ENCODE peak calls at places on chromosome X, in four cellular contexts. J, F, E and N are unnamed samples.

GRCh38 chrX:12237131-12237530 is 98.9 kb downstream of the FRMPD4 start:
- DNase-seq in J (no peak), F (no peak), E (no peak), N (no peak)

GRCh38 chrX:110462957-110463356 is 104.3 kb downstream of the RTL9 start:
- DNase-seq in J (no peak), F (no peak), E (no peak), N (no peak)

GRCh38 chrX:119236599-119237525 is 777 bp downstream of the PGRMC1 start:
- DNase-seq in J (peak), F (peak), E (peak), N (no peak)

GRCh38 chrX:52577464-52578173 is 60.8 kb upstream of the XAGE1B start:
- DNase-seq in J (no peak), F (no peak), E (no peak), N (no peak)

GRCh38 chrX:24026403-24026801 is 584 bp downstream of the KLHL15 start:
- DNase-seq in J (no peak), F (no peak), E (no peak), N (no peak)

GRCh38 chrX:2351321-2351720 is 149.5 kb downstream of the DHRSX start:
- DNase-seq in J (no peak), F (no peak), E (no peak), N (no peak)

GRCh38 chrX:24982306-24982965 is 33.3 kb downstream of the ARX start:
- DNase-seq in J (no peak), F (no peak), E (no peak), N (no peak)

GRCh38 chrX:153972368-153973126 is at the start of gene TMEM187:
- DNase-seq in J (peak), F (peak), E (peak), N (peak)

GRCh38 chrX:40849906-40850672 is 114.7 kb upstream of the MED14 start:
- DNase-seq in J (no peak), F (no peak), E (no peak), N (no peak)

GRCh38 chrX:97898798-97899197 is 1015.1 kb downstream of the RPA4 start:
- DNase-seq in J (no peak), F (no peak), E (no peak), N (no peak)

GRCh38 chrX:118493653-118494297 is 1.8 kb upstream of the DOCK11 start:
- DNase-seq in J (no peak), F (no peak), E (no peak), N (no peak)

GRCh38 chrX:27735914-27736313 is 71.9 kb upstream of the MAGEB10 start:
- DNase-seq in J (no peak), F (no peak), E (no peak), N (no peak)

GRCh38 chrX:119762718-119763117 is 4.3 kb downstream of the SOWAHD start:
- DNase-seq in J (no peak), F (no peak), E (no peak), N (no peak)

GRCh38 chrX:16171039-16171438 is 3.8 kb downstream of the MAGEB17 start:
- DNase-seq in J (no peak), F (no peak), E (no peak), N (no peak)

GRCh38 chrX:108123591-108124366 is 32.2 kb downstream of the ATG4A start:
- DNase-seq in J (no peak), F (no peak), E (no peak), N (no peak)

GRCh38 chrX:1597345-1598020 is 6.1 kb downstream of the AKAP17A start:
- DNase-seq in J (no peak), F (no peak), E (peak), N (peak)

GRCh38 chrX:17022205-17022604 is 75.7 kb downstream of the REPS2 start:
- DNase-seq in J (no peak), F (no peak), E (no peak), N (no peak)

GRCh38 chrX:48761674-48762471 is at the start of gene GLOD5:
- DNase-seq in J (no peak), F (no peak), E (peak), N (no peak)

GRCh38 chrX:136039485-136039884 is 54.2 kb downstream of the SLC9A6 start:
- DNase-seq in J (no peak), F (no peak), E (no peak), N (no peak)

GRCh38 chrX:32591589-32591988 is 619.8 kb downstream of the DMD start:
- DNase-seq in J (no peak), F (no peak), E (no peak), N (no peak)

GRCh38 chrX:11111947-11112346 is 815 bp downstream of the HCCS start:
- DNase-seq in J (no peak), F (no peak), E (no peak), N (no peak)

GRCh38 chrX:70169281-70169680 is 8.0 kb upstream of the DGAT2L6 start:
- DNase-seq in J (no peak), F (no peak), E (no peak), N (no peak)

GRCh38 chrX:18883961-18884765 is 99.8 kb downstream of the PHKA2 start:
- DNase-seq in J (no peak), F (no peak), E (peak), N (no peak)